ENCODE peak calls at places on chromosomes 11 and 22, in six cellular contexts. W is pancreas, J is Panc1, H is IMR-90, E is keratinocyte, V is mesendoderm. I is an unnamed sample.

GRCh38 chr11:119641991-119642745 is 86.8 kb downstream of the NECTIN1 start:
- DNase-seq in W (no peak), J (peak; percentile 15), H (peak; percentile 5), E (no peak), V (peak; percentile 55), I (peak; percentile 52)

GRCh38 chr22:17672417-17672991 is 33.9 kb downstream of the BCL2L13 start:
- DNase-seq in W (no peak), J (no peak), H (peak; percentile 37), E (no peak), V (no peak), I (no peak)

GRCh38 chr11:100095809-100096208 is 591.3 kb upstream of the ARHGAP42 start:
- DNase-seq in W (no peak), J (no peak), H (no peak), E (no peak), V (no peak), I (no peak)

GRCh38 chr11:84714316-84714780 is 912.8 kb downstream of the DLG2 start:
- DNase-seq in W (peak; percentile 61), J (peak; percentile 2), H (peak; percentile 6), E (no peak), V (peak; percentile 80), I (peak; percentile 77)

GRCh38 chr22:19287076-19287724 is 4.3 kb downstream of the CLTCL1 start:
- DNase-seq in W (no peak), J (no peak), H (peak; percentile 71), E (peak; percentile 64), V (no peak), I (no peak)

GRCh38 chr11:70364745-70365535 is 33.4 kb upstream of the CTTN start:
- DNase-seq in W (no peak), J (no peak), H (no peak), E (no peak), V (no peak), I (no peak)

GRCh38 chr11:81915045-81915444 is 818.6 kb downstream of the FAM181B start:
- DNase-seq in W (no peak), J (no peak), H (no peak), E (no peak), V (no peak), I (no peak)

GRCh38 chr11:133302056-133302455 is 230.2 kb downstream of the OPCML start:
- DNase-seq in W (no peak), J (no peak), H (no peak), E (no peak), V (peak; percentile 78), I (no peak)

GRCh38 chr11:36564376-36565032 is 3.3 kb upstream of the RAG1 start:
- DNase-seq in W (peak; percentile 63), J (peak; percentile 18), H (peak; percentile 61), E (no peak), V (peak; percentile 71), I (no peak)

GRCh38 chr11:69771466-69771865 is 3.7 kb downstream of the FGF4 start:
- DNase-seq in W (no peak), J (no peak), H (no peak), E (no peak), V (no peak), I (no peak)

GRCh38 chr11:96113100-96113710 is 189.3 kb upstream of the MTMR2 start:
- DNase-seq in W (no peak), J (no peak), H (peak; percentile 77), E (no peak), V (no peak), I (no peak)

GRCh38 chr11:6650104-6650503 is 5.5 kb downstream of the DCHS1 start:
- DNase-seq in W (no peak), J (no peak), H (no peak), E (no peak), V (no peak), I (no peak)

GRCh38 chr11:34537636-34538035 is 24.0 kb upstream of the ELF5 start:
- DNase-seq in W (no peak), J (no peak), H (no peak), E (no peak), V (no peak), I (no peak)

GRCh38 chr22:29581799-29582198 is 886 bp upstream of the NIPSNAP1 start:
- DNase-seq in W (peak; percentile 21), J (no peak), H (no peak), E (no peak), V (no peak), I (no peak)
- H3K27ac ChIP-seq in W (no peak overlapping the region), J (peak overlapping the region; percentile 51), H (no peak overlapping the region), E (no peak overlapping the region), V (no peak overlapping the region), I (no peak overlapping the region)

GRCh38 chr11:65430406-65431217 is 8.0 kb downstream of the NEAT1 start:
- DNase-seq in W (no peak), J (no peak), H (peak; percentile 69), E (no peak), V (no peak), I (no peak)
- H3K4me3 ChIP-seq in W (peak overlapping the region; percentile 12), J (peak overlapping the region; percentile 43), H (peak overlapping the region; percentile 35), E (no peak overlapping the region), V (no peak overlapping the region), I (no peak overlapping the region)

GRCh38 chr22:46203590-46203980 is 46.5 kb downstream of the CDPF1 start:
- DNase-seq in W (no peak), J (no peak), H (no peak), E (no peak), V (no peak), I (no peak)
- H3K36me3 ChIP-seq in W (peaks cover 8% of the 10 kb centered on the region), J (no peaks in the 10 kb centered on the region), H (peaks cover 26% of the 10 kb centered on the region), E (peaks cover 2% of the 10 kb centered on the region), V (no peaks in the 10 kb centered on the region), I (no peaks in the 10 kb centered on the region)

GRCh38 chr11:83118814-83119213 is 38.1 kb upstream of the PCF11 start:
- DNase-seq in W (no peak), J (no peak), H (peak; percentile 42), E (no peak), V (no peak), I (no peak)
- H3K27ac ChIP-seq in W (no peak overlapping the region), J (no peak overlapping the region), H (peak overlapping the region; percentile 53), E (no peak overlapping the region), V (no peak overlapping the region), I (no peak overlapping the region)

DNA sequence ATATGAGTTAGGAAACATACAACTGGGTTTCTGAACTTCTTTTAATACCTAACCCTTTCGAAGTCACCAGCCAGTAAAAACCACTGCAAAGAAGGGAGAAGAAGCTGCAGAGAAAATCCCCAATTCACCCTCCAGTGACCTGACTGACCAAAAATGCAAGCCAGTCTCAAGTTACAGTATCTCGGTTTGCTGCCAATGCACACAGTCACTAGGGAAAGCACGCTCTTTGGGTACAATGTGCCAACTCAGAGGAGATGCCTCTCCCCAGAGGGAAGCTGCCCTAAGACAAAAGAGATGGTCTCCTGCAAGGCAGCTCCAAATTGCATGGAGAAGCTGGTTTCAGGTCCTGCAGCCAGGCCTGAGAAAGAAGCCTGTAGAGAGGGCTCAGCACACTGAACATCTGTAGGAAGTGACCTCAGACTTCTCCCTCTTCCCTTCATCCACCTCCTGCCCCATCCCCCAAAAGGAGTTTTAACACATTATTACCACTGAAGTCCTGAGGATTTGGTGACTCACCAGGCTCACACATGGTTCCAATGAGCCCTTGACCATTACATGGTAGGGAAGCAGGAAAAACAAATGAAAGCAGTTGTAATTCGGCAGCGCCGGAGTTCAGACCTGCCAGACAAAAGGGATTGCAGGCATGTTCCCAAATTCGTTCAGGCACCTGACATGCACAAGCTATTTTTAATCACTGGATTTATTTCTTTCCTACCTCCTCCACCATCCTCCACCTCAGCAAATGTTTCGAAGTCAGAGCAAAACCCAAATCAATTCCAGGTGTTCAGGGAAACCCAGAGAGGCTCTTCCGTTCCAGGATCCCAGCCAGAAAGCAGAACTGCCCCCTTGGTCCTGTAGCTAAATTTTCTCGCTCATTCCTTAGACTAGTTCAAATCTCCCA is 90.1 kb downstream of the ETS1 start:
- DNase-seq in W (peak; percentile 49), J (peak; percentile 95), H (peak; percentile 99), E (no peak), V (peak; percentile 97), I (no peak)
- H3K4me3 ChIP-seq in W (no peak overlapping the region), J (peak overlapping the region; percentile 42), H (peak overlapping the region; percentile 20), E (peak overlapping the region; percentile 1), V (no peak overlapping the region), I (no peak overlapping the region)

GRCh38 chr11:62146476-62147200 is 22.8 kb downstream of the INCENP start:
- DNase-seq in W (no peak), J (no peak), H (no peak), E (no peak), V (no peak), I (no peak)

GRCh38 chr11:62150887-62151736 is 27.3 kb downstream of the INCENP start:
- DNase-seq in W (no peak), J (no peak), H (no peak), E (no peak), V (no peak), I (no peak)

GRCh38 chr11:62147545-62147944 is 23.7 kb downstream of the INCENP start:
- DNase-seq in W (no peak), J (no peak), H (no peak), E (no peak), V (no peak), I (no peak)

GRCh38 chr11:62149986-62150886 is 26.4 kb downstream of the INCENP start:
- DNase-seq in W (no peak), J (no peak), H (no peak), E (no peak), V (no peak), I (no peak)

GRCh38 chr11:62148271-62148980 is 24.6 kb downstream of the INCENP start:
- DNase-seq in W (no peak), J (no peak), H (no peak), E (no peak), V (no peak), I (no peak)
- H3K36me3 ChIP-seq in W (no peaks in the 10 kb centered on the region), J (peaks cover 11% of the 10 kb centered on the region), H (peaks cover 57% of the 10 kb centered on the region), E (peaks cover 24% of the 10 kb centered on the region), V (peaks cover 31% of the 10 kb centered on the region), I (peaks cover 62% of the 10 kb centered on the region)

GRCh38 chr22:42608481-42609361 is 6.0 kb downstream of the POLDIP3 start:
- DNase-seq in W (no peak), J (no peak), H (peak; percentile 76), E (no peak), V (peak; percentile 58), I (no peak)
- H3K27ac ChIP-seq in W (peak overlapping the region; percentile 44), J (peak overlapping the region; percentile 59), H (peak overlapping the region; percentile 72), E (peak overlapping the region; percentile 79), V (peak overlapping the region; percentile 39), I (no peak overlapping the region)

DNA sequence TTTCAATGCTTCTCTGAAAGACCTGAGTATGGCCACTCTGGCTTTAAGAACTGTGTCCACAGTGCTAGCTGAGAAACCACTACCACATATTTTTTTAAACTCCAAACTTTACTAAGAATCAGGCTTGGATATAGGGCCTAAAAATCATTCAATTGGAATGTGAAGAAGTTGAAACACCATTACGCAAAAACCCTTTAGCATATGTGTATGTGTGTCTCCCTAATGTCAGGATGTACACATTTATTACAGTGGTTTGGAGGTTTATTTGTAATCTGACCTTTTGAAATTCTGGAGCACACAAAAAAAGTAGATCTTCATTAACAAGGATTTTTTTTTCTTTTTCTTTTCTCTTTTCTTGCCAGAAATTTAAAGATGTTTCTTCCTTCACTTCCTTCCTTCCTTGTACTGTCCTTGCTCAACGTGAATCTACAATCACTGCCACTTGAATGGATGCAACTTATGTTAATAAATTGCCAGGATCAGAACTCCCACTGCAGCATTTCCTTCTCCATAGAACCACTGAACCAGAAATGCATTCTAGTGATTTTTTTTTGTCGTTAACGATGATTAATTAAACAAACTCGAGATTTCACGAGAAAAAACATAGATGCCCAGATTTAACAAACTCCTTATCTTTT is 3.1 kb upstream of the ADM start:
- DNase-seq in W (no peak), J (no peak), H (peak; percentile 94), E (no peak), V (no peak), I (no peak)
- H3K4me3 ChIP-seq in W (peak overlapping the region; percentile 53), J (peak overlapping the region; percentile 90), H (peak overlapping the region; percentile 64), E (peak overlapping the region; percentile 97), V (no peak overlapping the region), I (no peak overlapping the region)

I was measured in iPS DF 6.9.